ENCODE peak calls at places on chromosomes 11 and 22, in four cellular contexts. One of them, this sample, is unnamed.

GRCh38 chr11:132258865-132259264 is 888.5 kb downstream of the NTM start:
- DNase-seq in naive thymus-derived CD8-positive, alpha-beta T cell: no peak
- DNase-seq in NCI-H345: no peak
- DNase-seq in fibroblast of lung: no peak
- DNase-seq in this sample: no peak

GRCh38 chr11:3609416-3610265 is 32.2 kb downstream of the ART5 start:
- DNase-seq in naive thymus-derived CD8-positive, alpha-beta T cell: no peak
- DNase-seq in NCI-H345: peak
- DNase-seq in fibroblast of lung: peak
- DNase-seq in this sample: peak

GRCh38 chr11:63765688-63766241 is 2.8 kb downstream of the ZFTA start:
- DNase-seq in naive thymus-derived CD8-positive, alpha-beta T cell: no peak
- DNase-seq in NCI-H345: no peak
- DNase-seq in fibroblast of lung: no peak
- DNase-seq in this sample: no peak

GRCh38 chr11:9753031-9753430 is 89.2 kb downstream of the SWAP70 start:
- DNase-seq in naive thymus-derived CD8-positive, alpha-beta T cell: no peak
- DNase-seq in NCI-H345: no peak
- DNase-seq in fibroblast of lung: peak
- DNase-seq in this sample: no peak

GRCh38 chr22:40094449-40094848 is 83.3 kb upstream of the TNRC6B start:
- DNase-seq in naive thymus-derived CD8-positive, alpha-beta T cell: no peak
- DNase-seq in NCI-H345: no peak
- DNase-seq in fibroblast of lung: peak
- DNase-seq in this sample: no peak

GRCh38 chr11:125425601-125426000 is 70.5 kb downstream of the FEZ1 start:
- DNase-seq in naive thymus-derived CD8-positive, alpha-beta T cell: no peak
- DNase-seq in NCI-H345: no peak
- DNase-seq in fibroblast of lung: no peak
- DNase-seq in this sample: no peak

GRCh38 chr11:117059611-117060010 is 38.6 kb downstream of the SIK3 start:
- DNase-seq in naive thymus-derived CD8-positive, alpha-beta T cell: no peak
- DNase-seq in NCI-H345: no peak
- DNase-seq in fibroblast of lung: no peak
- DNase-seq in this sample: no peak

GRCh38 chr11:61103851-61104423 is 1.6 kb downstream of the CD5 start:
- DNase-seq in naive thymus-derived CD8-positive, alpha-beta T cell: no peak
- DNase-seq in NCI-H345: no peak
- DNase-seq in fibroblast of lung: no peak
- DNase-seq in this sample: no peak

GRCh38 chr11:119671561-119672015 is 57.4 kb downstream of the NECTIN1 start:
- DNase-seq in naive thymus-derived CD8-positive, alpha-beta T cell: no peak
- DNase-seq in NCI-H345: no peak
- DNase-seq in fibroblast of lung: peak
- DNase-seq in this sample: no peak

GRCh38 chr11:47234669-47235075 is 13.9 kb downstream of the ACP2 start:
- DNase-seq in naive thymus-derived CD8-positive, alpha-beta T cell: peak
- DNase-seq in NCI-H345: no peak
- DNase-seq in fibroblast of lung: no peak
- DNase-seq in this sample: no peak

GRCh38 chr11:115892016-115892415 is 387.8 kb upstream of the CADM1 start:
- DNase-seq in naive thymus-derived CD8-positive, alpha-beta T cell: no peak
- DNase-seq in NCI-H345: no peak
- DNase-seq in fibroblast of lung: no peak
- DNase-seq in this sample: no peak

GRCh38 chr22:29635734-29636357 is 32.4 kb downstream of the NF2 start:
- DNase-seq in naive thymus-derived CD8-positive, alpha-beta T cell: no peak
- DNase-seq in NCI-H345: peak
- DNase-seq in fibroblast of lung: peak
- DNase-seq in this sample: peak

GRCh38 chr11:2511421-2512369 is 66.9 kb downstream of the KCNQ1 start:
- DNase-seq in naive thymus-derived CD8-positive, alpha-beta T cell: no peak
- DNase-seq in NCI-H345: no peak
- DNase-seq in fibroblast of lung: no peak
- DNase-seq in this sample: no peak

GRCh38 chr22:39724857-39725256 is 154.3 kb downstream of the CACNA1I start:
- DNase-seq in naive thymus-derived CD8-positive, alpha-beta T cell: no peak
- DNase-seq in NCI-H345: no peak
- DNase-seq in fibroblast of lung: no peak
- DNase-seq in this sample: no peak

GRCh38 chr11:18836415-18836814 is 44.8 kb upstream of the PTPN5 start:
- DNase-seq in naive thymus-derived CD8-positive, alpha-beta T cell: no peak
- DNase-seq in NCI-H345: no peak
- DNase-seq in fibroblast of lung: no peak
- DNase-seq in this sample: no peak